ENCODE peak calls at places on chromosomes 12 and 14, in nine cellular contexts. L is GM04504; C is ecto neural progenitor cell; S is NCI-H2029 treated with DMSO at 0.1 percent for 48 hours; E is heart left ventricle; F is AG04450; V is T1000; J is NCI-H1092 treated with DMSO at 0.1 percent for 48 hours; O is activated CD4-positive, alpha-beta T cell treated with anti-CD3 and anti-CD28 coated beads, Interleukin-2, amount 50 U/mL, for 48 hours. Q is an unnamed sample.

GRCh38 chr14:55245657-55246268 is 25.5 kb upstream of the FBXO34 start:
- DNase-seq in J (no peak), L (peak), S (no peak), O (no peak), V (no peak), F (no peak), E (no peak), C (no peak), Q (no peak)

GRCh38 chr12:59973515-59973914 is 377.7 kb downstream of the SLC16A7 start:
- DNase-seq in S (no peak), V (peak), E (no peak), F (no peak), L (peak), J (no peak), O (no peak), C (no peak), Q (no peak)

GRCh38 chr12:132653567-132654290 is 33.4 kb downstream of the POLE start:
- DNase-seq in O (no peak), F (no peak), L (no peak), S (no peak), J (no peak), C (no peak), V (no peak), E (no peak), Q (no peak)

GRCh38 chr12:39459027-39459434 is 16.1 kb upstream of the KIF21A start:
- DNase-seq in L (no peak), O (no peak), E (no peak), F (no peak), V (no peak), J (no peak), S (no peak), C (no peak), Q (no peak)

GRCh38 chr12:6201775-6202292 is 1.6 kb downstream of the CD9 start:
- DNase-seq in C (no peak), V (no peak), F (no peak), E (no peak), S (no peak), J (no peak), L (no peak), O (no peak), Q (no peak)

GRCh38 chr12:4562034-4562657 is at the start of gene DYRK4:
- DNase-seq in F (peak), C (peak), E (peak), O (no peak), J (no peak), V (no peak), L (peak), S (peak), Q (no peak)

GRCh38 chr12:15152456-15152855 is 68.8 kb downstream of the RERG start:
- DNase-seq in V (no peak), F (no peak), J (no peak), L (no peak), C (no peak), O (no peak), E (no peak), S (no peak), Q (no peak)

GRCh38 chr14:96091941-96092411 is 52.8 kb downstream of the C14orf132 start:
- DNase-seq in S (no peak), F (no peak), V (no peak), L (no peak), O (no peak), J (no peak), E (no peak), C (no peak), Q (no peak)

GRCh38 chr14:77790566-77791224 is 9.2 kb upstream of the ADCK1 start:
- DNase-seq in S (no peak), L (no peak), E (no peak), F (no peak), J (no peak), C (no peak), O (no peak), V (no peak), Q (no peak)

GRCh38 chr12:92603741-92604432 is 98.9 kb upstream of the PLEKHG7 start:
- DNase-seq in E (no peak), S (no peak), O (peak), L (no peak), F (no peak), C (no peak), V (no peak), J (no peak), Q (no peak)

GRCh38 chr12:86513206-86513605 is 257.0 kb upstream of the MGAT4C start:
- DNase-seq in V (no peak), C (no peak), L (no peak), S (no peak), E (no peak), F (no peak), J (no peak), O (no peak), Q (no peak)

GRCh38 chr12:50641566-50641965 is 122.3 kb upstream of the ATF1 start:
- DNase-seq in C (no peak), L (no peak), V (no peak), E (no peak), F (no peak), S (no peak), J (no peak), O (no peak), Q (no peak)

GRCh38 chr12:106433055-106433454 is 75.5 kb downstream of the POLR3B start:
- DNase-seq in L (no peak), S (no peak), E (no peak), F (no peak), C (no peak), O (no peak), J (no peak), V (no peak), Q (no peak)